ENCODE peak calls at places on chromosomes 4 and X, in nine cellular contexts. U is colonic mucosa, D is amniotic stem cell, X is sigmoid colon, V is SW 1271, W is KG1, C is hypothalamus, Z is left colon, P is T-helper 9 cell. L is an unnamed sample.
A peak's percentile ranks its signal among the peaks of the same experiment; 100 is the strongest.

GRCh38 chr4:183639291-183639690 is 19.7 kb downstream of the RWDD4 start:
- DNase-seq in U (no peak), D (no peak), X (no peak), V (no peak), W (no peak), C (no peak), Z (no peak), P (no peak), L (no peak)

GRCh38 chr4:39539026-39539690 is 11.9 kb upstream of the UGDH start:
- DNase-seq in U (no peak), D (peak; percentile 18), X (no peak), V (no peak), W (no peak), C (no peak), Z (no peak), P (no peak), L (no peak)

GRCh38 chr4:76801621-76802545 is 96.1 kb downstream of the SOWAHB start:
- DNase-seq in U (no peak), D (no peak), X (no peak), V (no peak), W (no peak), C (no peak), Z (no peak), P (no peak), L (no peak)

GRCh38 chr4:166008510-166008909 is 135.5 kb downstream of the TLL1 start:
- DNase-seq in U (no peak), D (no peak), X (no peak), V (no peak), W (no peak), C (no peak), Z (no peak), P (no peak), L (no peak)

GRCh38 chrX:115533485-115533884 is 27.5 kb upstream of the PLS3 start:
- DNase-seq in U (no peak), D (no peak), X (no peak), V (no peak), W (no peak), C (no peak), Z (no peak), P (no peak), L (no peak)

GRCh38 chrX:119990409-119990994 is 47.0 kb upstream of the NKAP start:
- DNase-seq in U (no peak), D (no peak), X (no peak), V (no peak), W (no peak), C (no peak), Z (no peak), P (no peak), L (no peak)

GRCh38 chr4:71677568-71677967 is 106.3 kb downstream of the GC start:
- DNase-seq in U (no peak), D (no peak), X (no peak), V (no peak), W (no peak), C (no peak), Z (no peak), P (no peak), L (no peak)

GRCh38 chr4:16225139-16225538 is 1.1 kb downstream of the TAPT1 start:
- DNase-seq in U (no peak), D (peak; percentile 15), X (no peak), V (no peak), W (no peak), C (no peak), Z (no peak), P (no peak), L (peak; percentile 23)

GRCh38 chrX:64975989-64976672 is at the start of gene ZC4H2:
- DNase-seq in U (peak; percentile 75), D (peak; percentile 33), X (peak; percentile 85), V (peak; percentile 59), W (peak; percentile 5), C (peak; percentile 62), Z (peak; percentile 77), P (peak; percentile 48), L (peak; percentile 68)

GRCh38 chr4:1249148-1249730 is 309 bp upstream of the CTBP1 start:
- DNase-seq in U (peak; percentile 82), D (peak; percentile 52), X (peak; percentile 93), V (peak; percentile 41), W (peak; percentile 60), C (peak; percentile 84), Z (peak; percentile 89), P (peak; percentile 76), L (peak; percentile 96)

GRCh38 chrX:9919632-9920172 is 47.5 kb upstream of the CLDN34 start:
- DNase-seq in U (no peak), D (no peak), X (no peak), V (no peak), W (no peak), C (no peak), Z (no peak), P (no peak), L (no peak)

GRCh38 chr4:71333960-71334951 is 4.6 kb upstream of the SLC4A4 start:
- DNase-seq in U (no peak), D (no peak), X (no peak), V (no peak), W (no peak), C (no peak), Z (no peak), P (no peak), L (no peak)

GRCh38 chrX:150365051-150365952 is 2.2 kb downstream of the MAMLD1 start:
- DNase-seq in U (peak; percentile 62), D (peak; percentile 27), X (peak; percentile 87), V (peak; percentile 37), W (peak; percentile 3), C (peak; percentile 77), Z (peak; percentile 70), P (peak; percentile 51), L (no peak)

GRCh38 chr4:54908744-54909143 is 216.7 kb downstream of the KDR start:
- DNase-seq in U (no peak), D (no peak), X (no peak), V (no peak), W (no peak), C (no peak), Z (no peak), P (no peak), L (no peak)